ENCODE peak calls at places on chromosomes 2 and 18, in nine cellular contexts. H, Z, B, G, K, F, A, P and C are unnamed samples.

GRCh38 chr2:233359823-233360222 is 5.5 kb downstream of the DGKD start:
- DNase-seq in H (no peak), Z (no peak), B (no peak), G (no peak), K (no peak), F (no peak), A (no peak), P (no peak), C (no peak)

GRCh38 chr18:896315-896714 is 8.4 kb upstream of the ADCYAP1 start:
- DNase-seq in H (no peak), Z (no peak), B (no peak), G (no peak), K (no peak), F (no peak), A (no peak), P (no peak), C (no peak)

GRCh38 chr2:133171396-133172004 is 396.8 kb downstream of the NCKAP5 start:
- DNase-seq in H (peak), Z (peak), B (peak), G (peak), K (no peak), F (no peak), A (no peak), P (peak), C (no peak)

GRCh38 chr2:86628091-86628522 is 4.4 kb upstream of the RNF103 start:
- DNase-seq in H (no peak), Z (no peak), B (no peak), G (no peak), K (no peak), F (no peak), A (no peak), P (no peak), C (no peak)

GRCh38 chr2:145984541-145984940 is 1464.6 kb upstream of the ZEB2 start:
- DNase-seq in H (no peak), Z (peak), B (no peak), G (no peak), K (no peak), F (no peak), A (no peak), P (peak), C (no peak)

GRCh38 chr18:72830109-72830508 is 37.7 kb downstream of the NETO1 start:
- DNase-seq in H (peak), Z (no peak), B (peak), G (no peak), K (peak), F (no peak), A (no peak), P (peak), C (no peak)

GRCh38 chr18:56727399-56727798 is 76.2 kb downstream of the WDR7 start:
- DNase-seq in H (no peak), Z (peak), B (no peak), G (no peak), K (no peak), F (no peak), A (no peak), P (no peak), C (no peak)

GRCh38 chr2:71711470-71711857 is 258.1 kb downstream of the DYSF start:
- DNase-seq in H (no peak), Z (peak), B (no peak), G (no peak), K (no peak), F (no peak), A (no peak), P (no peak), C (no peak)

GRCh38 chr2:217622205-217622621 is 380.6 kb downstream of the TNS1 start:
- DNase-seq in H (peak), Z (peak), B (peak), G (no peak), K (peak), F (no peak), A (no peak), P (no peak), C (no peak)

GRCh38 chr18:57836557-57836956 is 33.4 kb upstream of the ATP8B1 start:
- DNase-seq in H (no peak), Z (no peak), B (no peak), G (no peak), K (no peak), F (no peak), A (no peak), P (no peak), C (no peak)

GRCh38 chr2:137287934-137288639 is 522.7 kb downstream of the THSD7B start:
- DNase-seq in H (no peak), Z (peak), B (no peak), G (no peak), K (no peak), F (no peak), A (no peak), P (no peak), C (no peak)